ENCODE peak calls at places on chromosomes 4 and X, in eight cellular contexts. Y, L, W, H, V, C, G and P are unnamed samples.

GRCh38 chr4:117134386-117134785 is 49.0 kb upstream of the TRAM1L1 start:
- DNase-seq in V (peak; percentile 48), G (peak; percentile 84), Y (peak; percentile 67), W (no peak), C (no peak), H (peak; percentile 0), L (peak; percentile 30), P (peak; percentile 33)

GRCh38 chr4:163815776-163816175 is 321.3 kb downstream of the TMA16 start:
- DNase-seq in L (no peak), W (no peak), Y (no peak), H (no peak), C (no peak), G (no peak), V (no peak), P (no peak)

GRCh38 chr4:114263233-114263632 is 283.8 kb upstream of the ARSJ start:
- DNase-seq in L (no peak), C (no peak), Y (no peak), W (no peak), V (peak; percentile 52), G (no peak), H (no peak), P (no peak)

GRCh38 chr4:26377352-26378311 is 56.8 kb downstream of the RBPJ start:
- DNase-seq in L (no peak), C (no peak), W (no peak), Y (no peak), V (no peak), G (no peak), H (no peak), P (no peak)

GRCh38 chr4:48222491-48222890 is 47.1 kb downstream of the TEC start:
- DNase-seq in V (no peak), W (no peak), H (no peak), Y (no peak), L (no peak), G (no peak), C (no peak), P (no peak)

GRCh38 chrX:79715448-79715847 is 299.1 kb upstream of the TBX22 start:
- DNase-seq in V (no peak), H (no peak), C (no peak), L (peak; percentile 36), Y (no peak), G (no peak), W (no peak), P (no peak)

GRCh38 chr4:102642571-102643298 is 118.0 kb downstream of the MANBA start:
- DNase-seq in L (no peak), Y (no peak), H (no peak), V (peak; percentile 72), G (no peak), C (no peak), W (no peak), P (no peak)

GRCh38 chr4:26804876-26805275 is 55.8 kb upstream of the STIM2 start:
- DNase-seq in G (no peak), C (no peak), W (no peak), L (no peak), Y (no peak), H (no peak), V (no peak), P (no peak)

GRCh38 chrX:9882669-9883446 is 84.3 kb upstream of the CLDN34 start:
- DNase-seq in G (no peak), C (no peak), L (no peak), H (no peak), W (no peak), Y (no peak), V (peak; percentile 88), P (no peak)

GRCh38 chr4:108247511-108248088 is 78.9 kb upstream of the LEF1 start:
- DNase-seq in C (no peak), V (no peak), Y (peak; percentile 8), L (no peak), H (peak; percentile 93), G (no peak), W (no peak), P (peak; percentile 97)

GRCh38 chrX:108304210-108304609 is 134.0 kb downstream of the COL4A6 start:
- DNase-seq in Y (no peak), G (no peak), V (peak; percentile 50), C (no peak), H (peak; percentile 9), L (peak; percentile 9), W (no peak), P (peak; percentile 33)

GRCh38 chr4:22487333-22487732 is 28.5 kb downstream of the ADGRA3 start:
- DNase-seq in Y (no peak), V (no peak), L (no peak), W (no peak), H (no peak), G (no peak), C (no peak), P (no peak)

GRCh38 chr4:123554819-123555499 is 158.4 kb downstream of the SPRY1 start:
- DNase-seq in W (no peak), C (no peak), L (no peak), V (no peak), G (peak; percentile 56), Y (no peak), H (no peak), P (no peak)

GRCh38 chrX:10882484-10882883 is 228.6 kb upstream of the HCCS start:
- DNase-seq in C (no peak), H (no peak), Y (no peak), G (no peak), V (no peak), L (no peak), W (no peak), P (no peak)

GRCh38 chrX:101191217-101191750 is 28.3 kb upstream of the DRP2 start:
- DNase-seq in L (peak; percentile 14), H (no peak), V (peak; percentile 42), W (peak; percentile 34), G (no peak), C (no peak), Y (no peak), P (no peak)

GRCh38 chr4:7020856-7021255 is 22.3 kb upstream of the TADA2B start:
- DNase-seq in G (no peak), V (no peak), W (no peak), C (no peak), Y (no peak), H (no peak), L (no peak), P (no peak)

GRCh38 chrX:136065044-136065671 is 79.9 kb downstream of the SLC9A6 start:
- DNase-seq in G (no peak), Y (no peak), W (no peak), C (peak; percentile 9), L (no peak), H (no peak), V (peak; percentile 72), P (no peak)

GRCh38 chr4:47615385-47615784 is 130.3 kb downstream of the ATP10D start:
- DNase-seq in H (no peak), G (no peak), Y (no peak), W (no peak), V (peak; percentile 32), L (no peak), C (no peak), P (no peak)

GRCh38 chrX:23317799-23318724 is 16.6 kb upstream of the PTCHD1 start:
- DNase-seq in W (peak; percentile 56), C (no peak), Y (no peak), V (peak; percentile 8), G (no peak), H (no peak), L (peak; percentile 69), P (no peak)

GRCh38 chr4:37441231-37442061 is 196.9 kb downstream of the NWD2 start:
- DNase-seq in V (no peak), C (no peak), Y (peak; percentile 84), H (no peak), G (no peak), W (no peak), L (no peak), P (no peak)

GRCh38 chrX:9433596-9433995 is 31.3 kb upstream of the TBL1X start:
- DNase-seq in W (no peak), C (no peak), G (no peak), V (no peak), H (no peak), L (no peak), Y (no peak), P (no peak)

GRCh38 chr4:44927361-44928061 is 201.2 kb upstream of the GNPDA2 start:
- DNase-seq in V (peak; percentile 54), L (peak; percentile 0), W (no peak), Y (peak; percentile 2), G (peak; percentile 21), C (no peak), H (peak; percentile 31), P (peak; percentile 54)

GRCh38 chr4:89744915-89745314 is 92.0 kb downstream of the SNCA start:
- DNase-seq in W (no peak), Y (no peak), C (no peak), H (no peak), L (no peak), G (no peak), V (no peak), P (no peak)

GRCh38 chr4:73844806-73845205 is 8.3 kb upstream of the PF4V1 start:
- DNase-seq in L (no peak), Y (no peak), H (no peak), C (no peak), G (no peak), V (no peak), W (no peak), P (no peak)

GRCh38 chr4:56986952-56987351 is 8.3 kb downstream of the POLR2B start:
- DNase-seq in H (no peak), C (no peak), V (no peak), L (no peak), W (no peak), G (no peak), Y (no peak), P (no peak)

GRCh38 chr4:118942465-118942864 is 53.8 kb downstream of the SYNPO2 start:
- DNase-seq in L (peak; percentile 12), V (peak; percentile 29), C (no peak), H (no peak), G (no peak), W (no peak), Y (no peak), P (no peak)

GRCh38 chr4:145732416-145732815 is 52.5 kb downstream of the C4orf51 start:
- DNase-seq in W (no peak), H (peak; percentile 74), L (no peak), C (no peak), V (no peak), G (no peak), Y (no peak), P (no peak)

GRCh38 chr4:10808591-10808990 is 124.0 kb upstream of the CLNK start:
- DNase-seq in Y (no peak), W (no peak), C (no peak), H (no peak), G (peak; percentile 60), V (peak; percentile 73), L (no peak), P (no peak)

GRCh38 chr4:56742080-56742871 is 61.2 kb upstream of the HOPX start:
- DNase-seq in L (no peak), H (no peak), W (no peak), Y (no peak), C (no peak), G (no peak), V (no peak), P (no peak)

GRCh38 chrX:129959493-129959832 is 23.0 kb upstream of the BCORL1 start:
- DNase-seq in H (peak; percentile 31), C (no peak), G (no peak), W (no peak), Y (no peak), V (peak; percentile 13), L (no peak), P (no peak)

GRCh38 chr4:15976456-15977096 is 13.6 kb upstream of the FGFBP2 start:
- DNase-seq in G (no peak), L (no peak), H (no peak), C (no peak), Y (no peak), W (no peak), V (no peak), P (no peak)

GRCh38 chr4:79574741-79575451 is 166.9 kb upstream of the GK2 start:
- DNase-seq in Y (no peak), H (no peak), L (no peak), W (no peak), C (no peak), V (no peak), G (no peak), P (no peak)

GRCh38 chr4:80235451-80235850 is 31.0 kb upstream of the FGF5 start:
- DNase-seq in W (no peak), V (no peak), C (no peak), G (no peak), Y (no peak), H (no peak), L (no peak), P (no peak)